ENCODE peak calls at places on chromosomes 6 and 20, in four cellular contexts. B is K562, X is GM12878, D is HepG2. R is an unnamed sample.

GRCh38 chr6:158041370-158041769 is 59.7 kb downstream of the SYNJ2 start:
- DNase-seq in X (no peak), B (no peak), D (no peak), R (no peak)

GRCh38 chr20:4962257-4962855 is 39.0 kb downstream of the SLC23A2 start:
- DNase-seq in X (no peak), B (no peak), D (no peak), R (no peak)

GRCh38 chr6:39453236-39453635 is 130.7 kb upstream of the KCNK16 start:
- DNase-seq in B (no peak), D (no peak), X (no peak), R (no peak)

GRCh38 chr6:77040566-77041195 is 422.6 kb downstream of the HTR1B start:
- DNase-seq in X (no peak), D (no peak), B (no peak), R (no peak)

GRCh38 chr6:125432968-125433367 is 131.2 kb upstream of the HDDC2 start:
- DNase-seq in B (no peak), D (no peak), X (no peak), R (no peak)

GRCh38 chr6:66328181-66328580 is 621.2 kb upstream of the EYS start:
- DNase-seq in B (no peak), D (no peak), X (no peak), R (no peak)

GRCh38 chr20:31943052-31943471 is 8.8 kb downstream of the PDRG1 start:
- DNase-seq in X (no peak), B (no peak), D (no peak), R (no peak)

GRCh38 chr20:57941121-57941522 is 231.3 kb upstream of the PMEPA1 start:
- DNase-seq in B (no peak), X (no peak), D (no peak), R (no peak)

GRCh38 chr6:78593898-78594666 is 273.3 kb upstream of the IRAK1BP1 start:
- DNase-seq in X (no peak), B (no peak), D (no peak), R (no peak)

GRCh38 chr6:24522090-24522820 is 27.5 kb downstream of the ALDH5A1 start:
- DNase-seq in X (peak), B (peak), D (no peak), R (no peak)

GRCh38 chr6:55046869-55047422 is 127.4 kb upstream of the HCRTR2 start:
- DNase-seq in X (no peak), B (no peak), D (no peak), R (no peak)

GRCh38 chr6:29627762-29628418 is 5.1 kb downstream of the GABBR1 start:
- DNase-seq in X (no peak), D (no peak), B (peak), R (peak)

GRCh38 chr6:69019832-69020231 is 384.8 kb downstream of the ADGRB3 start:
- DNase-seq in X (no peak), D (no peak), B (no peak), R (no peak)

GRCh38 chr20:5039255-5039657 is 37.9 kb upstream of the SLC23A2 start:
- DNase-seq in D (no peak), B (no peak), X (peak), R (no peak)

GRCh38 chr6:112223070-112223861 is 31.1 kb downstream of the LAMA4 start:
- DNase-seq in X (no peak), D (no peak), B (no peak), R (no peak)

GRCh38 chr6:110284877-110285276 is 73.3 kb downstream of the METTL24 start:
- DNase-seq in X (no peak), B (no peak), D (no peak), R (no peak)

GRCh38 chr20:13788167-13788834 is 3.5 kb downstream of the NDUFAF5 start:
- DNase-seq in B (peak), D (peak), X (peak), R (peak)

GRCh38 chr6:85756982-85757381 is 114.3 kb upstream of the SYNCRIP start:
- DNase-seq in D (no peak), B (peak), X (no peak), R (no peak)

GRCh38 chr20:4815618-4816017 is 93.9 kb downstream of the PRND start:
- DNase-seq in X (no peak), B (no peak), D (no peak), R (no peak)

GRCh38 chr6:15417811-15418210 is 171.9 kb downstream of the JARID2 start:
- DNase-seq in B (no peak), D (no peak), X (no peak), R (no peak)

GRCh38 chr6:168292911-168293310 is 26.7 kb downstream of the DACT2 start:
- DNase-seq in X (no peak), D (no peak), B (no peak), R (no peak)

DNA sequence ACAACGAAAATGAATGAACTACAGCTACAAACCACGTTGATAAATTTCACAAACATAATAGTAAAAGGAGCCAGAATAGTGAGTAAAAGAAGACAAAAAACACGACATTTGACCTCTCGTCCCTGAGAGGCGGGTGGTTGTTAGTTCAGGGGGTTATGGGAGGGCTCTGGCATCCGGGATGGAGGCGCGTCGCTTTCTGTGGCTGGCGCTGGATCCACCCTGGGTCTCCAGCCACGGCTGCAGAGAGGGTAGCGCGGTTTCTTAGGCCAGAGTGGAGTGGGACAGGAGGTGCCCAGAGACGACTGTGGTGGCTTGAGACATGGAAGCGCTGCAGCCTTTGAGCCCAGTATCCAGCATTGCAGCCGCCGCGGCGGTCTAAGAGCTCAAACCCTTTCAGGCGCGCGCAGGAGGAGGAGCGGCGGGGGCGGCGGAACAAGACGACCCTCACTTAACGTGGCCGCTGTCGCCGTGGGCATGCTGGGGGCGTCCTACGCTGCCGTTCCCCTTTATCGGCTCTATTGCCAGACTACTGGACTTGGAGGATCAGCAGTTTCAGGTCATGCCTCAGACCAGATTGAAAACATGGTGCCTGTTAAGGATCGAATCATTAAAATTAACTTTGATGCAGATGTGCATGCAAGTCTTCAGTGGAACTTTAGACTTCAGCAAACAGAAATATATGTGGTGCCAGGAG is 3.7 kb upstream of the ZSCAN23 start:
- DNase-seq in D (no peak), B (no peak), X (no peak), R (peak)
- TF ChIP-seq CREB1 in D (no peak), B (no peak), X (no peak), R (no peak)

GRCh38 chr6:41682056-41682477 is 43.8 kb downstream of the MDFI start:
- DNase-seq in B (peak), D (peak), X (no peak), R (peak)

GRCh38 chr6:41682497-41682961 is 44.3 kb downstream of the MDFI start:
- DNase-seq in D (no peak), B (no peak), X (no peak), R (no peak)

GRCh38 chr6:41683460-41684310 is 45.4 kb downstream of the MDFI start:
- DNase-seq in D (peak), B (peak), X (no peak), R (peak)

GRCh38 chr6:41684311-41685182 is 46.3 kb downstream of the MDFI start:
- DNase-seq in D (no peak), X (no peak), B (no peak), R (no peak)

GRCh38 chr6:41682966-41683459 is 44.7 kb downstream of the MDFI start:
- DNase-seq in X (no peak), B (no peak), D (no peak), R (no peak)
- TF ChIP-seq TCF7 in X (no peak), B (no peak), D (no peak), R (no peak)

DNA sequence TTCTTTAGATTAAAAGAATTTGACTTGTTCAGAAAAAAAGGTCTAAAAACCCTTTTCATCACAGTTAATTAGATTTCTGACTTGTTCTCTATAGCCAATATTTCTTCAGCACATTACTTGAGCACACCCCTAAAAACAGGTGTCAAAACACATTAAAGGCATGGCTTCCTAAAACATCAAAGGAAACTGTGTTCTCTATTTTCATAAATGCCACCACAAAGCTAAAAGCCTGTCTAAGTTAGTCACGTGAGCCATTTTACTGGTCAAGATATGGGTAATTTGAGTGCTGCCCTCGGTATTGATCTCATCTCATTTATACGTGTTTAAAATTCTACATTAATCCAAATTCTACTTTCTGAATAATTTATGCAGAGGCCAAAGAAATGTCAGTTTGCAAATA is 580.5 kb downstream of the HAO1 start:
- DNase-seq in B (no peak), X (no peak), D (no peak), R (no peak)
- TF ChIP-seq CREB1 in B (no peak), X (no peak), D (no peak), R (no peak)

DNA sequence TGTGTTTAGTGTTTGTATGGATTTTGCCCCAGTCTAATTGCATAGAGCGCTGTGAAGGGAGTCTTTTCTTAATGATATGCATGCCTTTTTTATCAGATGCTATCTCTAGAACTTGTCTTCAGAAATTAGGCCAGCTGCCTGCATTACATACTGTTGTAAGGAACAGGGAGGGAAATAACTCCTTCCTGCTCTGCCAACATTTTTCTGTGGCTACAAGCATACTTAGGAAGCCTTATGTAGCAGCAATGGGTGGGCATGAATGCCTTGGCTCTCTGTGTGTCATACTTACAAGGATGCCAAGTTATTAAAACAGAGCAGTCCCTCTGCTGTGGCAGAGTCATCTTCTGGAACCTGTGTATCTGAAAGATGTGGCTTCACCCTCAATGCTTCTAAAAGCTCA is 8.0 kb upstream of the COL21A1 start:
- DNase-seq in D (no peak), B (no peak), X (no peak), R (no peak)
- TF ChIP-seq TCF7 in D (no peak), B (no peak), X (no peak), R (no peak)

DNA sequence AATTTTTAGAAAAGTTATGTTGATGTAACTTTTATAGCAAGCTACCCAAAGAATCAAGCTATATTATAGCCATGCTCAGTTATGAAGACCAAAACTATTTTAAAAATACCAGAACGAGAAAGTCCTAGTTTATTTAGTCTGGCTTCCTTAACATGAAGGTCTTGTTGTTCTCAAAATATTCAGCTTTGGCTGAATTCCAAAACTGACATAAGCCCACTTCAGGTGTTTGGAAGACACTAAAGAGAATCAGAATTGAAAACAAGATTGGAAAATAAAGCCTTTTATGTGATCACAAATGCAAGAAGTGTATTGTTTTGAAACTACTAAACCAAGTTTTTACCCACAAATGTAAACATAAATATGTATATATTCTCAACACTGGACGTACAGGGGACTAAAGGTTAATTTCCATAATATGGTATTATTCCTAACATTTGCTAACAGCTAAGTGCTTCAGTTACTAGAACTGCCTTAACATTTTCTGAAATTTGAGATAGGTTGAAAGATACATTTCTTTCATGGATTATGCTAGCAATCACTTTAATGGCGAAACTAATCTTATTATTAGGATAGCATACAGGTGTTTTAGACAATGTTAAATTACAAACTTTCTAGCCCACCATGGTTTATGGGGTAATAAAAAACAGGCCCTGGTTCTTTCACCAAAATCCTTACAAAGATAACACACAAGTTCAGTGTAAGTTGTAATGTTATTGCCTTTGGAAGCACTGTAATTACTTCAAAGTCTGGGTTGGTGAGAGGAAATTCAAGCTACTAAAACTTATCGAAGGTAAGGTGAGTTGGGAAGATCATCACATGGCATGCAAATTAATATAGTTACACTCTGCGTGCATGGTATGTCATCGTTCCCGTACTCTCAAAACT is 1.6 kb downstream of the MAP3K5 start:
- DNase-seq in X (no peak), D (no peak), B (no peak), R (no peak)
- TF ChIP-seq CREB1 in X (peak), D (no peak), B (no peak), R (no peak)

R was measured in WTC11.